ENCODE peak calls at places on chromosome 3, in nine cellular contexts. N is right cardiac atrium, O is endothelial cell of umbilical vein, I is endodermal cell, M is BE2C, E is GM06990, W is fibroblast of lung, S is astrocyte of the spinal cord, Q is astrocyte of the cerebellum. U is an unnamed sample.
A peak's percentile ranks its signal among the peaks of the same experiment; 100 is the strongest.

GRCh38 chr3:127639173-127640030 is 10.4 kb downstream of the PODXL2 start:
- DNase-seq in Q (no peak), N (no peak), W (peak; percentile 33), S (no peak), O (no peak), E (no peak), M (no peak), I (no peak), U (no peak)

GRCh38 chr3:158094235-158094916 is 11.8 kb downstream of the SHOX2 start:
- DNase-seq in I (peak; percentile 89), W (no peak), Q (no peak), S (no peak), O (no peak), N (no peak), M (no peak), E (peak; percentile 60), U (peak; percentile 40)

GRCh38 chr3:47017504-47018268 is 38.2 kb downstream of the NBEAL2 start:
- DNase-seq in M (no peak), Q (peak; percentile 81), I (peak; percentile 72), O (no peak), W (peak; percentile 56), E (no peak), N (no peak), S (peak; percentile 67), U (no peak)

GRCh38 chr3:32440481-32441350 is 49.1 kb downstream of the CMTM7 start:
- DNase-seq in S (no peak), W (peak; percentile 70), N (no peak), E (no peak), Q (no peak), I (no peak), O (no peak), M (no peak), U (no peak)

GRCh38 chr3:43289401-43289800 is 3.1 kb downstream of the SNRK start:
- DNase-seq in N (no peak), I (no peak), M (no peak), S (no peak), O (no peak), W (no peak), E (no peak), Q (no peak), U (no peak)

GRCh38 chr3:126100688-126101301 is 16.9 kb upstream of the SLC41A3 start:
- DNase-seq in M (peak; percentile 21), N (no peak), I (no peak), O (peak; percentile 29), Q (peak; percentile 82), E (no peak), S (peak; percentile 66), W (peak; percentile 86), U (no peak)

GRCh38 chr3:112747624-112748023 is 99.0 kb downstream of the CD200R1L start:
- DNase-seq in E (no peak), M (no peak), N (no peak), W (peak; percentile 46), O (no peak), Q (no peak), I (no peak), S (no peak), U (no peak)

GRCh38 chr3:154970796-154971195 is 109.3 kb upstream of the MME start:
- DNase-seq in M (no peak), E (no peak), S (peak; percentile 64), N (no peak), I (no peak), Q (no peak), O (no peak), W (peak; percentile 42), U (no peak)

GRCh38 chr3:11095932-11096265 is 58.4 kb upstream of the HRH1 start:
- DNase-seq in E (no peak), Q (no peak), M (no peak), S (no peak), W (no peak), N (no peak), I (peak; percentile 68), O (peak; percentile 5), U (no peak)

GRCh38 chr3:66822059-66823009 is 175.8 kb upstream of the KBTBD8 start:
- DNase-seq in M (peak; percentile 74), W (peak; percentile 52), I (peak; percentile 94), Q (peak; percentile 49), E (peak; percentile 20), N (peak; percentile 40), O (peak; percentile 74), S (peak; percentile 73), U (peak; percentile 78)

GRCh38 chr3:17639257-17639656 is 103.2 kb downstream of the TBC1D5 start:
- DNase-seq in N (no peak), E (no peak), O (peak; percentile 52), S (peak; percentile 79), W (peak; percentile 77), Q (peak; percentile 5), I (no peak), M (no peak), U (no peak)

GRCh38 chr3:42830437-42831320 is 21.4 kb downstream of the ACKR2 start:
- DNase-seq in E (no peak), N (no peak), M (peak; percentile 5), O (no peak), W (peak; percentile 14), I (peak; percentile 70), S (no peak), Q (no peak), U (no peak)

GRCh38 chr3:50146316-50146901 is 8.7 kb upstream of the SEMA3F start:
- DNase-seq in M (no peak), W (no peak), S (no peak), Q (no peak), O (no peak), I (peak; percentile 76), N (no peak), E (no peak), U (no peak)

GRCh38 chr3:159787794-159788205 is 200.8 kb upstream of the IL12A start:
- DNase-seq in N (no peak), E (no peak), O (peak; percentile 88), M (no peak), S (peak; percentile 78), Q (no peak), W (peak; percentile 90), I (no peak), U (no peak)

GRCh38 chr3:61913657-61914056 is 352.3 kb downstream of the PTPRG start:
- DNase-seq in Q (no peak), W (no peak), N (no peak), I (no peak), S (no peak), O (no peak), M (no peak), E (no peak), U (no peak)

GRCh38 chr3:166304509-166305063 is 467.4 kb upstream of the BCHE start:
- DNase-seq in N (no peak), I (no peak), E (no peak), W (no peak), S (no peak), Q (no peak), M (no peak), O (no peak), U (no peak)

DNA sequence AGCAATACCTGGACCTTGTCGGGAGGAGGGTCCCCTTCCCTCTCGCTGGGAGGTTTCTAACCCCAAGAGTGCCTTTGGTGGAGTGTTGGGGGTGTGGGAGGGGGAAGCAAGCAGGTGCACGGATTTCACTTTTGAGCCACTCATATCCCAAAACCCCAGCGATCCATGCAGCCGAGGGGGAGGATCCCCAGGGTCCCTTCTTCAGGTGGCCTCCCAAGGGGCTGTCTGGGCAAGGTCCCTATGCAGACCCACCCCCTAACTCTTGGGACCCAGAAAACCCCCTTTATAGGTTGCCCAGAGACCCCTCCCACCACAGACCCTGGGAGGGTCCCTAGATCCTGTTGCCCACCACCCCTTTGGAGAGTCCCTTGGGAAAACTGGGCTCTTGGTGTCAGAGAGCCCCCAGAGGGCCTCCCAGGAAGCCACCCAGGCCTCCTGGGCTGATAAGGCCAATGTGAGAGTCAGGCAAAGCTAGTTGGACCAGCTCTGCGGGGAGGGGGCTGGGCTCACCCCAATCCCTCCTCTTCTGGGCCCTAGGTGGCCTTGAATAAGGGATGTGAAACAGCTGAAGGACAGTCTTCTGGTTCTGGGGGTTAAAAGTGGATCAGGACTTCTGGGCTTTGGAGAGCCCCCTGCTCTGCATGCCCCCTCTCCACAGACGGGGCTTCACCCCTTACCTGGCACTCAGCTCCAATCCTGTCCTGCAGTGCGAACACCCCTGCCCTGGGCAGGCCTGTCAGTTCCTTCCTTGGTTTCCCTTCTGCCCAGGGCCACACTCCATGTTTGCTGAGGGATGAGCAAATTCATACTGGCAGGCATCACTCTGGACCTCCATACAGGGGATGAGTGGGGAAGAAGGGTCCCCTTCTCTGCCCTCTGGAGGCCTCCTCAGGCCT is 932 bp upstream of the PLCD1 start:
- DNase-seq in I (peak; percentile 50), S (no peak), O (no peak), E (no peak), W (no peak), M (no peak), N (no peak), Q (no peak), U (no peak)
- H3K4me3 ChIP-seq in I (peak overlapping the region; percentile 82), S (peak overlapping the region; percentile 55), O (no peak overlapping the region), E (no peak overlapping the region), W (peak overlapping the region; percentile 72), M (no peak overlapping the region), N (peak overlapping the region; percentile 85), Q (peak overlapping the region; percentile 61), U (peak overlapping the region; percentile 86)

GRCh38 chr3:192514754-192515660 is 212.3 kb downstream of the FGF12 start:
- DNase-seq in O (no peak), S (no peak), E (peak; percentile 11), N (peak; percentile 20), M (peak; percentile 29), W (no peak), I (peak; percentile 95), Q (no peak), U (peak; percentile 69)
- H3K4me3 ChIP-seq in O (no peak overlapping the region), S (peak overlapping the region; percentile 20), E (no peak overlapping the region), N (peak overlapping the region; percentile 51), M (no peak overlapping the region), W (no peak overlapping the region), I (peak overlapping the region; percentile 84), Q (peak overlapping the region; percentile 35), U (peak overlapping the region; percentile 57)

GRCh38 chr3:141454055-141454454 is 32.8 kb upstream of the RASA2 start:
- DNase-seq in E (no peak), Q (no peak), S (no peak), M (no peak), O (no peak), W (no peak), I (no peak), N (no peak), U (no peak)

GRCh38 chr3:141452773-141453172 is 34.1 kb upstream of the RASA2 start:
- DNase-seq in N (no peak), W (no peak), I (no peak), S (no peak), E (no peak), Q (no peak), M (no peak), O (no peak), U (no peak)

GRCh38 chr3:141456328-141456689 is 30.5 kb upstream of the RASA2 start:
- DNase-seq in N (peak; percentile 39), I (no peak), S (peak; percentile 35), E (no peak), W (no peak), M (no peak), Q (no peak), O (no peak), U (peak; percentile 42)

GRCh38 chr3:141455603-141456327 is 31.1 kb upstream of the RASA2 start:
- DNase-seq in S (no peak), Q (no peak), I (no peak), E (no peak), W (no peak), M (no peak), N (no peak), O (no peak), U (no peak)

GRCh38 chr3:141454906-141455602 is 31.8 kb upstream of the RASA2 start:
- DNase-seq in W (peak; percentile 83), N (peak; percentile 17), E (no peak), M (no peak), I (peak; percentile 73), S (peak; percentile 83), Q (peak; percentile 63), O (peak; percentile 71), U (no peak)
- H3K4me3 ChIP-seq in W (peak overlapping the region; percentile 21), N (no peak overlapping the region), E (no peak overlapping the region), M (peak overlapping the region; percentile 39), I (no peak overlapping the region), S (no peak overlapping the region), Q (no peak overlapping the region), O (no peak overlapping the region), U (peak overlapping the region; percentile 6)

GRCh38 chr3:190121061-190121765 is 516 bp upstream of the P3H2 start:
- DNase-seq in W (no peak), O (no peak), N (no peak), E (no peak), I (no peak), M (no peak), S (no peak), Q (no peak), U (no peak)
- H3K4me3 ChIP-seq in W (peak overlapping the region; percentile 78), O (no peak overlapping the region), N (peak overlapping the region; percentile 90), E (peak overlapping the region; percentile 67), I (peak overlapping the region; percentile 89), M (peak overlapping the region; percentile 45), S (peak overlapping the region; percentile 58), Q (peak overlapping the region; percentile 74), U (peak overlapping the region; percentile 72)

U was measured in testis.